ENCODE peak calls at places on chromosomes 13 and 19, in nine cellular contexts. A is hippocampal formation, U is neural crest cell, F is T-helper 1 cell, Y is dorsolateral prefrontal cortex, V is AG10803, H is transverse colon, T is HepG2, C is HFF-Myc. Q is an unnamed sample.

GRCh38 chr13:76271728-76272232 is 614.4 kb downstream of the KCTD12 start:
- DNase-seq in A (no peak), U (no peak), F (no peak), Y (no peak), V (no peak), H (no peak), T (no peak), C (no peak), Q (no peak)

GRCh38 chr19:15371786-15372380 is 7.7 kb downstream of the AKAP8 start:
- DNase-seq in A (no peak), U (no peak), F (no peak), Y (no peak), V (no peak), H (no peak), T (no peak), C (no peak), Q (no peak)

GRCh38 chr13:21668665-21669599 is 1.9 kb upstream of the FGF9 start:
- DNase-seq in A (no peak), U (peak), F (peak), Y (no peak), V (peak), H (peak), T (no peak), C (no peak), Q (peak)

GRCh38 chr13:24053505-24054251 is 106.8 kb upstream of the SPATA13 start:
- DNase-seq in A (peak), U (peak), F (peak), Y (peak), V (peak), H (peak), T (peak), C (peak), Q (peak)

GRCh38 chr19:2567580-2567979 is 91.7 kb downstream of the GADD45B start:
- DNase-seq in A (peak), U (no peak), F (no peak), Y (no peak), V (no peak), H (peak), T (no peak), C (no peak), Q (no peak)

GRCh38 chr19:10432736-10433130 is 12.4 kb downstream of the PDE4A start:
- DNase-seq in A (no peak), U (no peak), F (no peak), Y (no peak), V (no peak), H (no peak), T (no peak), C (no peak), Q (no peak)

GRCh38 chr13:30186644-30187431 is 120.5 kb downstream of the KATNAL1 start:
- DNase-seq in A (no peak), U (no peak), F (no peak), Y (no peak), V (no peak), H (no peak), T (no peak), C (no peak), Q (peak)

GRCh38 chr13:21639604-21640003 is 31.3 kb upstream of the FGF9 start:
- DNase-seq in A (no peak), U (no peak), F (no peak), Y (no peak), V (no peak), H (no peak), T (no peak), C (no peak), Q (peak)

GRCh38 chr13:79631260-79631659 is 150.3 kb downstream of the NDFIP2 start:
- DNase-seq in A (no peak), U (no peak), F (no peak), Y (no peak), V (peak), H (no peak), T (no peak), C (peak), Q (no peak)

GRCh38 chr13:107271226-107271625 is 703.3 kb upstream of the ARGLU1 start:
- DNase-seq in A (no peak), U (peak), F (no peak), Y (no peak), V (no peak), H (no peak), T (no peak), C (no peak), Q (no peak)

GRCh38 chr13:66210677-66211076 is 1019.5 kb downstream of the PCDH9 start:
- DNase-seq in A (no peak), U (no peak), F (no peak), Y (no peak), V (peak), H (no peak), T (no peak), C (peak), Q (no peak)

GRCh38 chr19:42295831-42296525 is 6.0 kb upstream of the PRR19 start:
- DNase-seq in A (peak), U (peak), F (peak), Y (peak), V (peak), H (peak), T (peak), C (no peak), Q (peak)

GRCh38 chr19:16244091-16244490 is 46.4 kb downstream of the AP1M1 start:
- DNase-seq in A (no peak), U (no peak), F (no peak), Y (no peak), V (peak), H (no peak), T (no peak), C (no peak), Q (no peak)

GRCh38 chr13:48776396-48776795 is 122.7 kb downstream of the CYSLTR2 start:
- DNase-seq in A (no peak), U (no peak), F (no peak), Y (no peak), V (peak), H (no peak), T (no peak), C (no peak), Q (no peak)

GRCh38 chr19:14719162-14719561 is 29.3 kb downstream of the ZNF333 start:
- DNase-seq in A (no peak), U (no peak), F (no peak), Y (no peak), V (no peak), H (no peak), T (no peak), C (no peak), Q (no peak)

GRCh38 chr19:29805026-29805925 is 6.5 kb upstream of the CCNE1 start:
- DNase-seq in A (no peak), U (no peak), F (no peak), Y (no peak), V (peak), H (no peak), T (peak), C (no peak), Q (no peak)

GRCh38 chr13:94586371-94586770 is 9.6 kb downstream of the TGDS start:
- DNase-seq in A (no peak), U (no peak), F (no peak), Y (no peak), V (no peak), H (no peak), T (no peak), C (no peak), Q (no peak)

GRCh38 chr13:111962431-111962891 is 104.5 kb upstream of the SOX1 start:
- DNase-seq in A (no peak), U (no peak), F (no peak), Y (no peak), V (no peak), H (no peak), T (no peak), C (no peak), Q (no peak)

GRCh38 chr13:93861818-93862217 is 617.7 kb downstream of the DCT start:
- DNase-seq in A (no peak), U (no peak), F (no peak), Y (no peak), V (peak), H (no peak), T (no peak), C (no peak), Q (no peak)

GRCh38 chr13:24664726-24665409 is 15.3 kb upstream of the ATP12A start:
- DNase-seq in A (no peak), U (no peak), F (no peak), Y (no peak), V (peak), H (no peak), T (no peak), C (no peak), Q (no peak)

GRCh38 chr13:20472531-20472930 is 53.1 kb downstream of the CRYL1 start:
- DNase-seq in A (no peak), U (no peak), F (no peak), Y (no peak), V (no peak), H (no peak), T (no peak), C (no peak), Q (no peak)

GRCh38 chr13:91270031-91270430 is 77.5 kb upstream of the MIR17HG start:
- DNase-seq in A (no peak), U (no peak), F (no peak), Y (no peak), V (no peak), H (no peak), T (no peak), C (no peak), Q (no peak)

GRCh38 chr13:40651866-40652587 is 14.4 kb downstream of the FOXO1 start:
- DNase-seq in A (no peak), U (no peak), F (no peak), Y (no peak), V (no peak), H (no peak), T (no peak), C (no peak), Q (no peak)